ENCODE peak calls at places on chromosomes 5 and 9, in nine cellular contexts. W is CD4-positive, alpha-beta T cell; C is lower leg skin; J is RWPE1; U is dorsolateral prefrontal cortex; A is ovary; Q is PC-9; O is neural crest cell; Z is BE2C. G is an unnamed sample.
A peak's percentile ranks its signal among the peaks of the same experiment; 100 is the strongest.

GRCh38 chr9:98372077-98372812 is 116.8 kb upstream of the TBC1D2 start:
- DNase-seq in W (no peak), C (peak; percentile 57), J (no peak), U (no peak), A (no peak), Q (no peak), O (no peak), Z (no peak), G (no peak)

GRCh38 chr9:107833295-107833694 is 343.7 kb upstream of the KLF4 start:
- DNase-seq in W (no peak), C (no peak), J (no peak), U (no peak), A (no peak), Q (no peak), O (no peak), Z (no peak), G (no peak)

GRCh38 chr9:97895695-97896332 is 26.5 kb downstream of the TRMO start:
- DNase-seq in W (no peak), C (no peak), J (peak; percentile 35), U (no peak), A (no peak), Q (no peak), O (no peak), Z (peak; percentile 57), G (no peak)

GRCh38 chr5:171569065-171569712 is 149.7 kb downstream of the FGF18 start:
- DNase-seq in W (no peak), C (no peak), J (no peak), U (no peak), A (no peak), Q (no peak), O (no peak), Z (no peak), G (no peak)

GRCh38 chr9:4774209-4774608 is 18.5 kb upstream of the RCL1 start:
- DNase-seq in W (no peak), C (no peak), J (no peak), U (no peak), A (no peak), Q (no peak), O (no peak), Z (no peak), G (no peak)

GRCh38 chr5:71932649-71933338 is 174.5 kb upstream of the MAP1B start:
- DNase-seq in W (no peak), C (no peak), J (no peak), U (peak; percentile 57), A (peak; percentile 45), Q (peak; percentile 77), O (peak; percentile 34), Z (peak; percentile 43), G (no peak)

GRCh38 chr5:73318308-73318719 is 130.3 kb downstream of the FOXD1 start:
- DNase-seq in W (no peak), C (no peak), J (no peak), U (no peak), A (no peak), Q (no peak), O (no peak), Z (no peak), G (no peak)

GRCh38 chr9:113376634-113377531 is at the start of gene HDHD3:
- DNase-seq in W (peak; percentile 51), C (peak; percentile 96), J (peak; percentile 97), U (peak; percentile 63), A (peak; percentile 82), Q (peak; percentile 78), O (peak; percentile 48), Z (peak; percentile 75), G (peak; percentile 96)

GRCh38 chr9:84772511-84772910 is 103.0 kb downstream of the NTRK2 start:
- DNase-seq in W (no peak), C (no peak), J (peak; percentile 23), U (no peak), A (no peak), Q (no peak), O (no peak), Z (no peak), G (no peak)

GRCh38 chr9:107174441-107174840 is 108.6 kb upstream of the RAD23B start:
- DNase-seq in W (no peak), C (no peak), J (no peak), U (no peak), A (no peak), Q (no peak), O (no peak), Z (no peak), G (no peak)

GRCh38 chr5:16889972-16890519 is 46.0 kb downstream of the MYO10 start:
- DNase-seq in W (no peak), C (no peak), J (no peak), U (no peak), A (no peak), Q (peak; percentile 54), O (no peak), Z (no peak), G (no peak)

GRCh38 chr9:71816782-71817549 is 48.7 kb upstream of the CEMIP2 start:
- DNase-seq in W (no peak), C (no peak), J (no peak), U (no peak), A (no peak), Q (no peak), O (no peak), Z (no peak), G (no peak)

GRCh38 chr5:176629853-176630680 is at the start of the genes EIF4E1B and SNCB:
- DNase-seq in W (no peak), C (no peak), J (peak; percentile 72), U (no peak), A (no peak), Q (peak; percentile 39), O (peak; percentile 53), Z (peak; percentile 80), G (peak; percentile 86)

GRCh38 chr5:144352732-144353317 is 182.2 kb downstream of the KCTD16 start:
- DNase-seq in W (no peak), C (no peak), J (no peak), U (no peak), A (no peak), Q (no peak), O (no peak), Z (no peak), G (no peak)

GRCh38 chr5:139557811-139558210 is 3.3 kb upstream of the UBE2D2 start:
- DNase-seq in W (no peak), C (no peak), J (no peak), U (no peak), A (no peak), Q (no peak), O (no peak), Z (no peak), G (no peak)

GRCh38 chr5:35232124-35232523 is 1.8 kb upstream of the PRLR start:
- DNase-seq in W (no peak), C (peak; percentile 59), J (no peak), U (no peak), A (no peak), Q (no peak), O (no peak), Z (no peak), G (no peak)

GRCh38 chr9:122991370-122991830 is 42.1 kb upstream of the GPR21 start:
- DNase-seq in W (peak; percentile 5), C (no peak), J (peak; percentile 87), U (no peak), A (peak; percentile 35), Q (peak; percentile 29), O (no peak), Z (peak; percentile 60), G (peak; percentile 51)

GRCh38 chr5:116502616-116503015 is 72.0 kb downstream of the SEMA6A start:
- DNase-seq in W (no peak), C (no peak), J (no peak), U (no peak), A (no peak), Q (no peak), O (no peak), Z (peak; percentile 69), G (no peak)

GRCh38 chr5:75234251-75234650 is 2.4 kb downstream of the ANKRD31 start:
- DNase-seq in W (no peak), C (no peak), J (no peak), U (no peak), A (no peak), Q (no peak), O (no peak), Z (no peak), G (no peak)

GRCh38 chr5:93163010-93163663 is 417.9 kb downstream of the NR2F1-AS1 start:
- DNase-seq in W (no peak), C (no peak), J (peak; percentile 83), U (no peak), A (no peak), Q (no peak), O (no peak), Z (no peak), G (no peak)
- TF ChIP-seq CTCF in W (no peak), C (no peak), J (no peak), U (no peak), A (no peak), Q (no peak), O (no peak), Z (no peak), G (no peak)

GRCh38 chr5:118960557-118960956 is 27.8 kb downstream of the DTWD2 start:
- DNase-seq in W (no peak), C (no peak), J (no peak), U (no peak), A (no peak), Q (no peak), O (no peak), Z (no peak), G (no peak)

GRCh38 chr5:118953652-118954005 is 34.7 kb downstream of the DTWD2 start:
- DNase-seq in W (no peak), C (no peak), J (no peak), U (no peak), A (no peak), Q (no peak), O (no peak), Z (no peak), G (no peak)

GRCh38 chr5:118952992-118953651 is 35.2 kb downstream of the DTWD2 start:
- DNase-seq in W (no peak), C (no peak), J (no peak), U (no peak), A (no peak), Q (no peak), O (no peak), Z (no peak), G (no peak)

GRCh38 chr5:118956727-118957126 is 31.6 kb downstream of the DTWD2 start:
- DNase-seq in W (no peak), C (no peak), J (peak; percentile 16), U (no peak), A (no peak), Q (no peak), O (no peak), Z (no peak), G (no peak)
- TF ChIP-seq CTCF in W (no peak), C (no peak), J (peak; percentile 58), U (peak; percentile 26), A (no peak), Q (peak; percentile 61), O (peak; percentile 68), Z (peak; percentile 37), G (no peak)

DNA sequence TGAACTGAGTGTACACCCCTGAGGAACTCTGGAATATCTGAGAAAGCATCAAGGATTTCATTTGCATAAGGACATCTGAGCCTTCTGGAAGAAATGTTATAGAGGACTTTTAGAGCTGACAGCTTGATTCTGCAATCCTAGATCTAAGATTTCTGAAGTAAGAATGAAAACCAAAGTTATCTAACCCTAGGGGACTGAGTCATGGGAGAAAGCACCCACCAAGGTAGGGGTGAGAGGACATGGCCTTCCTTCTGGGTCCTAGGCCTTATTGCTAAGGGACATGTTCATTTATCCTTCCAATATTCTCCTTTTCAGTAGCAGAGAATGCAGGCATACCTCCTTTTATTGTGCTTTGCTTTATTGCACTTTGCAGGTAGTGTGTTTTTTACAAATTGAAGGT is 253.5 kb upstream of the SLC24A2 start:
- DNase-seq in W (no peak), C (no peak), J (no peak), U (no peak), A (no peak), Q (no peak), O (no peak), Z (no peak), G (no peak)
- TF ChIP-seq CTCF in W (no peak), C (no peak), J (no peak), U (no peak), A (no peak), Q (no peak), O (no peak), Z (no peak), G (no peak)

GRCh38 chr9:126564716-126565115 is 49.0 kb upstream of the LMX1B start:
- DNase-seq in W (no peak), C (no peak), J (no peak), U (no peak), A (no peak), Q (no peak), O (no peak), Z (peak; percentile 46), G (peak; percentile 22)
- TF ChIP-seq CTCF in W (peak; percentile 30), C (no peak), J (no peak), U (no peak), A (no peak), Q (no peak), O (peak; percentile 48), Z (peak; percentile 61), G (no peak)